ENCODE peak calls at places on chromosome 22, in seven cellular contexts. K is progenitor cell of endocrine pancreas, V is bronchial epithelial cell, Z is H1, T is cardiac muscle cell, X is fibroblast of lung, U is cardiac fibroblast. O is an unnamed sample.

GRCh38 chr22:39574779-39575551 is 4.4 kb downstream of the CACNA1I start:
- DNase-seq in K (no peak), V (peak), Z (no peak), T (no peak), X (peak), U (peak), O (no peak)

GRCh38 chr22:17586831-17587440 is 23.6 kb downstream of the SLC25A18 start:
- DNase-seq in K (no peak), V (no peak), Z (no peak), T (no peak), X (no peak), U (no peak), O (no peak)

GRCh38 chr22:35315141-35315854 is 15.6 kb downstream of the TOM1 start:
- DNase-seq in K (no peak), V (no peak), Z (no peak), T (no peak), X (no peak), U (no peak), O (no peak)

GRCh38 chr22:46580940-46581579 is 39.1 kb upstream of the GRAMD4 start:
- DNase-seq in K (no peak), V (no peak), Z (no peak), T (no peak), X (no peak), U (no peak), O (no peak)

GRCh38 chr22:46439576-46440465 is 97.6 kb downstream of the CELSR1 start:
- DNase-seq in K (no peak), V (no peak), Z (no peak), T (no peak), X (no peak), U (no peak), O (no peak)

GRCh38 chr22:24244144-24244787 is 616 bp downstream of the GGT5 start:
- DNase-seq in K (no peak), V (no peak), Z (no peak), T (no peak), X (peak), U (peak), O (no peak)

GRCh38 chr22:46023558-46023981 is 46.6 kb upstream of the WNT7B start:
- DNase-seq in K (no peak), V (peak), Z (no peak), T (no peak), X (peak), U (peak), O (no peak)

GRCh38 chr22:35582861-35583670 is 34.1 kb downstream of the MB start:
- DNase-seq in K (peak), V (peak), Z (peak), T (peak), X (peak), U (peak), O (peak)

GRCh38 chr22:49964493-49965290 is 4.1 kb downstream of the PIM3 start:
- DNase-seq in K (no peak), V (no peak), Z (peak), T (no peak), X (no peak), U (no peak), O (no peak)

GRCh38 chr22:49977578-49977977 is 17.0 kb downstream of the PIM3 start:
- DNase-seq in K (no peak), V (no peak), Z (no peak), T (no peak), X (no peak), U (no peak), O (no peak)

GRCh38 chr22:46742576-46743221 is 4.6 kb upstream of the CERK start:
- DNase-seq in K (no peak), V (no peak), Z (no peak), T (no peak), X (no peak), U (no peak), O (no peak)

GRCh38 chr22:29167032-29167911 is 38.4 kb upstream of the EMID1 start:
- DNase-seq in K (no peak), V (no peak), Z (no peak), T (no peak), X (no peak), U (no peak), O (no peak)

GRCh38 chr22:25354456-25354855 is 135.0 kb downstream of the CRYBB2 start:
- DNase-seq in K (no peak), V (no peak), Z (no peak), T (no peak), X (no peak), U (no peak), O (no peak)

GRCh38 chr22:33272866-33273265 is 214.7 kb upstream of the SYN3 start:
- DNase-seq in K (no peak), V (no peak), Z (no peak), T (no peak), X (no peak), U (no peak), O (no peak)

GRCh38 chr22:25070870-25071465 is 118.5 kb downstream of the KIAA1671 start:
- DNase-seq in K (no peak), V (no peak), Z (no peak), T (no peak), X (peak), U (no peak), O (no peak)

GRCh38 chr22:32926600-32926999 is 125.1 kb downstream of the TIMP3 start:
- DNase-seq in K (no peak), V (peak), Z (peak), T (peak), X (peak), U (peak), O (no peak)

GRCh38 chr22:46894081-46894671 is 131.7 kb downstream of the TBC1D22A start:
- DNase-seq in K (no peak), V (no peak), Z (no peak), T (no peak), X (no peak), U (peak), O (no peak)

GRCh38 chr22:25711491-25711890 is 30.5 kb upstream of the MYO18B start:
- DNase-seq in K (no peak), V (no peak), Z (no peak), T (no peak), X (no peak), U (no peak), O (no peak)

GRCh38 chr22:30453731-30454510 is 17.9 kb downstream of the SEC14L3 start:
- DNase-seq in K (no peak), V (no peak), Z (no peak), T (peak), X (no peak), U (peak), O (no peak)
- TF ChIP-seq CTCF in K (no peak), V (no peak), Z (peak), T (no peak), X (no peak), U (no peak), O (no peak)

GRCh38 chr22:19405133-19405532 is 26.4 kb downstream of the HIRA start:
- DNase-seq in K (no peak), V (no peak), Z (no peak), T (no peak), X (no peak), U (no peak), O (no peak)
- TF ChIP-seq CTCF in K (no peak), V (no peak), Z (no peak), T (no peak), X (no peak), U (no peak), O (no peak)

DNA sequence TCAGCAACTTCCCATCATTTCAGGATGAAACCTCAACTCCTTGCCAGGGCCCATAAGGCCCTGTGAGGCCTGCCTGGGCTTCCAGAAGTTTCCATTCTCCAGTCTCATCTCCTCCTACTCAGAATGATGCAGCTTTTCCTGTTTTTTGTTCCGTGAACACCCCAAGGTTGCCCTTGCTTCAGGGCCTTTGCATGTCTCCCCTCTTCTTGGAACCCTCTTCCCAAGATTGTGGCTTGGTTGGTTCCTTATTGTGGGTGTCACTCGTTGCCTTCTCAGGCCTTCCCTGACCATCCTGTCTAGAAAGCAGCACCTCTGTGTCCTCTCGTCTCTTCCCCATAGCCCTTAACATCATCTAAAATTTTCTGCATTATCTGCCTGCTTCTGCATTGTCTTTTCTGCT is 23.2 kb upstream of the YWHAH start:
- DNase-seq in K (no peak), V (no peak), Z (no peak), T (no peak), X (no peak), U (no peak), O (no peak)
- TF ChIP-seq CTCF in K (no peak), V (no peak), Z (no peak), T (no peak), X (no peak), U (no peak), O (no peak)

GRCh38 chr22:21641795-21642583 is at the start of gene SDF2L1:
- DNase-seq in K (peak), V (peak), Z (peak), T (peak), X (peak), U (peak), O (peak)

GRCh38 chr22:21640810-21641209 is 1.3 kb upstream of the SDF2L1 start:
- DNase-seq in K (no peak), V (no peak), Z (no peak), T (no peak), X (no peak), U (no peak), O (no peak)

GRCh38 chr22:21642584-21643448 is 714 bp downstream of the SDF2L1 start:
- DNase-seq in K (peak), V (peak), Z (peak), T (peak), X (peak), U (peak), O (peak)

GRCh38 chr22:21641417-21641794 is 696 bp upstream of the SDF2L1 start:
- DNase-seq in K (no peak), V (peak), Z (peak), T (peak), X (peak), U (peak), O (no peak)

GRCh38 chr22:21643533-21644357 is 1.6 kb downstream of the SDF2L1 start:
- DNase-seq in K (no peak), V (no peak), Z (no peak), T (no peak), X (no peak), U (no peak), O (no peak)
- TF ChIP-seq CTCF in K (no peak), V (peak), Z (peak), T (peak), X (no peak), U (no peak), O (no peak)

DNA sequence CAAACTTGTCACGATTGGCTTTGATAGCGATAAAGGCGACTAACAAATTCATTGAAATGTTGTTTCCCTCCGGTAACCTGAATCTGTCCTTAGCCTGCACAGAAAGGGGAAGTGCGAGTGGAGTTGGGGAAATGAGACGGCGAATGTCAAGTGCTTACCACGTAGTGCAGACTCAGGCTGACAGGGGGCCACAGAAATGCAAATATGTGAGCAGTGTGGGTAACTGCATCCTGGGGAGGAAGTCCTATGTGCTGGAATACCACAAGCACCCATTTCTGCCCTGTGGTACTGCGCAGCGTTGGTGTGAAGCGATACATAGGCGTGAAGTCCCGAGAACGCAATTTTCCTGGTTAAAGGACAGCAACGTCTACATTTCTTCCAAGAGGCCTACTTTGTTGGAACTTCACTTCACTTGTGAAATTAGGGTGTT is 869 bp upstream of the EIF4ENIF1 start:
- DNase-seq in K (peak), V (peak), Z (peak), T (peak), X (peak), U (peak), O (peak)
- TF ChIP-seq CTCF in K (no peak), V (no peak), Z (no peak), T (no peak), X (peak), U (peak), O (no peak)

GRCh38 chr22:38230108-38230825 is 28.5 kb downstream of the MAFF start:
- DNase-seq in K (no peak), V (peak), Z (no peak), T (peak), X (no peak), U (peak), O (peak)
- TF ChIP-seq CTCF in K (peak), V (peak), Z (peak), T (peak), X (peak), U (peak), O (peak)

GRCh38 chr22:37492428-37493344 is 6.5 kb upstream of the MFNG start:
- DNase-seq in K (no peak), V (peak), Z (peak), T (peak), X (peak), U (peak), O (no peak)
- TF ChIP-seq CTCF in K (peak), V (peak), Z (peak), T (peak), X (peak), U (peak), O (peak)

GRCh38 chr22:27886843-27887151 is 32.3 kb downstream of the PITPNB start:
- DNase-seq in K (no peak), V (no peak), Z (no peak), T (no peak), X (no peak), U (no peak), O (no peak)
- TF ChIP-seq CTCF in K (no peak), V (no peak), Z (no peak), T (no peak), X (no peak), U (no peak), O (no peak)

GRCh38 chr22:43109511-43109910 is 1.0 kb upstream of the BIK start:
- DNase-seq in K (no peak), V (no peak), Z (no peak), T (no peak), X (no peak), U (no peak), O (no peak)

GRCh38 chr22:43113516-43114251 is 3.1 kb downstream of the BIK start:
- DNase-seq in K (no peak), V (no peak), Z (no peak), T (no peak), X (no peak), U (no peak), O (no peak)

GRCh38 chr22:43109921-43110443 is 568 bp upstream of the BIK start:
- DNase-seq in K (no peak), V (no peak), Z (peak), T (no peak), X (no peak), U (no peak), O (no peak)

GRCh38 chr22:43110927-43111623 is 525 bp downstream of the BIK start:
- DNase-seq in K (no peak), V (no peak), Z (peak), T (peak), X (no peak), U (no peak), O (peak)

DNA sequence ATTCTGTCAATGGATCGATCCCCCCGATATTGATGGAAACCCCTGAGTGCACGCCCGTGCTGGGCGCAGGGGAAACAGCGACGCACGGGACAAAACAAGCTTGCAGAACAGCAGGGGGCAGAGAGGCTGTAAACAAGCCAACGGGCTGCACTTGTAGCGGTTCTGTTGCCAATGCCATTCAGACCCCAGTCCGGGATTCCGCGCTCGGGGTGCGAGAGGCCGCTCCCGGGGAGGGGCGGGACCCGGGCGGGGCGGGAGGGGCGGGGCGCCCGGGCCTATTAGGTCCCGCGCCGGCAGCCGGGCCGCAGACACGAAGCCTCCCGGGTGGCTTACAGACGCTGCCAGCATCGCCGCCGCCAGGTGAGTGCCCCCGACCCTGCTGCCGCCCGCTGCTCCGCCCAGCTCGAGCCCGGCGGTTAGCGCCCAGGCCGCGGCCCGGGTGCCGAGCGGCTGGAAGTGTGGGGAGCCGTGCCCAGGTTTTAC is at the start of gene BIK:
- DNase-seq in K (peak), V (no peak), Z (no peak), T (peak), X (no peak), U (peak), O (peak)
- TF ChIP-seq CTCF in K (peak), V (peak), Z (no peak), T (peak), X (peak), U (peak), O (peak)